ENCODE peak calls at places on chromosomes 5 and 9, in five cellular contexts. Y is T-helper 9 cell, U is left kidney, R is astrocyte, N is AG09309. W is an unnamed sample.

GRCh38 chr5:88942967-88943291 is 59.9 kb upstream of the MEF2C start:
- DNase-seq in Y (no peak), U (no peak), R (no peak), N (no peak), W (no peak)

GRCh38 chr9:133693116-133693515 is 45.0 kb downstream of the SARDH start:
- DNase-seq in Y (no peak), U (no peak), R (no peak), N (no peak), W (no peak)

GRCh38 chr5:56951946-56952691 is at the start of gene MIER3:
- DNase-seq in Y (peak; percentile 71), U (peak; percentile 93), R (peak; percentile 55), N (no peak), W (peak; percentile 44)

GRCh38 chr9:108463927-108464606 is 391.7 kb downstream of the ACTL7B start:
- DNase-seq in Y (no peak), U (no peak), R (peak; percentile 25), N (no peak), W (no peak)

GRCh38 chr5:60961685-60962084 is 16.7 kb downstream of the NDUFAF2 start:
- DNase-seq in Y (no peak), U (no peak), R (peak; percentile 39), N (peak; percentile 27), W (no peak)

GRCh38 chr5:157917909-157918809 is 59.2 kb upstream of the CLINT1 start:
- DNase-seq in Y (peak; percentile 29), U (peak; percentile 72), R (peak; percentile 78), N (peak; percentile 67), W (peak; percentile 33)

GRCh38 chr5:473344-474192 is 30.6 kb downstream of the EXOC3 start:
- DNase-seq in Y (peak; percentile 19), U (peak; percentile 83), R (peak; percentile 32), N (peak; percentile 3), W (no peak)

GRCh38 chr9:742104-742503 is 99.4 kb upstream of the DMRT1 start:
- DNase-seq in Y (no peak), U (no peak), R (no peak), N (no peak), W (no peak)

GRCh38 chr9:134502261-134503211 is 139.1 kb upstream of the COL5A1 start:
- DNase-seq in Y (no peak), U (peak; percentile 39), R (peak; percentile 98), N (peak; percentile 97), W (peak; percentile 72)

GRCh38 chr9:26605367-26605766 is 287.2 kb downstream of the CAAP1 start:
- DNase-seq in Y (no peak), U (no peak), R (no peak), N (no peak), W (no peak)

GRCh38 chr9:123083680-123084079 is 50.2 kb downstream of the GPR21 start:
- DNase-seq in Y (no peak), U (no peak), R (no peak), N (no peak), W (no peak)

GRCh38 chr9:114606597-114607207 is 4.4 kb upstream of the TMEM268 start:
- DNase-seq in Y (no peak), U (no peak), R (peak; percentile 79), N (peak; percentile 84), W (peak; percentile 3)

GRCh38 chr5:50667079-50667652 is 729 bp downstream of the PARP8 start:
- DNase-seq in Y (peak; percentile 41), U (peak; percentile 86), R (peak; percentile 19), N (no peak), W (no peak)

GRCh38 chr9:109556061-109556460 is 58.0 kb upstream of the PTPN3 start:
- DNase-seq in Y (no peak), U (peak; percentile 41), R (no peak), N (no peak), W (no peak)

GRCh38 chr5:43006411-43007202 is 33.5 kb downstream of the ANXA2R start:
- DNase-seq in Y (no peak), U (no peak), R (peak; percentile 53), N (no peak), W (no peak)

GRCh38 chr5:158115468-158115867 is 256.5 kb upstream of the CLINT1 start:
- DNase-seq in Y (no peak), U (no peak), R (no peak), N (no peak), W (no peak)

GRCh38 chr9:114910541-114910940 is 19.9 kb downstream of the TNFSF8 start:
- DNase-seq in Y (no peak), U (no peak), R (no peak), N (no peak), W (no peak)

GRCh38 chr5:65142511-65143011 is 339.2 kb downstream of the ADAMTS6 start:
- DNase-seq in Y (no peak), U (peak; percentile 32), R (peak; percentile 76), N (no peak), W (no peak)

GRCh38 chr5:9774472-9775079 is 144.4 kb upstream of the TAS2R1 start:
- DNase-seq in Y (no peak), U (peak; percentile 11), R (peak; percentile 71), N (peak; percentile 75), W (no peak)

GRCh38 chr5:1824903-1825841 is 24.0 kb downstream of the NDUFS6 start:
- DNase-seq in Y (no peak), U (no peak), R (no peak), N (no peak), W (no peak)

GRCh38 chr9:136015656-136016055 is 54.5 kb upstream of the UBAC1 start:
- DNase-seq in Y (no peak), U (peak; percentile 46), R (no peak), N (no peak), W (no peak)

GRCh38 chr5:151237685-151238084 is 13.8 kb upstream of the CCDC69 start:
- DNase-seq in Y (no peak), U (no peak), R (no peak), N (no peak), W (no peak)

GRCh38 chr9:133990366-133991210 is 1.5 kb downstream of the VAV2 start:
- DNase-seq in Y (no peak), U (peak; percentile 93), R (peak; percentile 78), N (peak; percentile 34), W (no peak)

GRCh38 chr9:134884492-134884891 is 3.9 kb downstream of the FCN2 start:
- DNase-seq in Y (no peak), U (no peak), R (no peak), N (no peak), W (no peak)

GRCh38 chr9:125409217-125409636 is 147.6 kb downstream of the GAPVD1 start:
- DNase-seq in Y (no peak), U (no peak), R (no peak), N (no peak), W (no peak)

GRCh38 chr5:169417676-169418075 is 116.7 kb upstream of the SLIT3 start:
- DNase-seq in Y (no peak), U (no peak), R (no peak), N (no peak), W (no peak)

W was measured in GOT3.